ENCODE peak calls at places on chromosomes 7 and 10, in four cellular contexts. One of them, this sample, is unnamed. For H3K79me2, the result is how much of the 10 kb centered on the place peaks cover.

GRCh38 chr10:27207350-27207749 is 33.2 kb downstream of the ACBD5 start:
- DNase-seq in H9: no peak
- DNase-seq in trophoblast cell: no peak
- DNase-seq in H1: no peak
- DNase-seq in this sample: no peak

GRCh38 chr7:47875998-47876744 is 72.1 kb downstream of the PKD1L1 start:
- DNase-seq in H9: no peak
- DNase-seq in trophoblast cell: no peak
- DNase-seq in H1: peak
- DNase-seq in this sample: no peak

GRCh38 chr7:101099969-101100781 is 14.9 kb downstream of the TRIM56 start:
- DNase-seq in H9: peak
- DNase-seq in trophoblast cell: peak
- DNase-seq in H1: peak
- DNase-seq in this sample: peak

GRCh38 chr10:88687853-88688467 is 18.1 kb upstream of the LIPK start:
- DNase-seq in H9: no peak
- DNase-seq in trophoblast cell: no peak
- DNase-seq in H1: no peak
- DNase-seq in this sample: peak

GRCh38 chr10:86210416-86210815 is 156.2 kb downstream of the GRID1 start:
- DNase-seq in H9: no peak
- DNase-seq in trophoblast cell: no peak
- DNase-seq in H1: no peak
- DNase-seq in this sample: no peak

GRCh38 chr7:16930958-16931357 is 49.2 kb upstream of the AGR3 start:
- DNase-seq in H9: no peak
- DNase-seq in trophoblast cell: no peak
- DNase-seq in H1: no peak
- DNase-seq in this sample: peak

GRCh38 chr7:48611993-48612392 is 312.4 kb upstream of the CDC14C start:
- DNase-seq in H9: no peak
- DNase-seq in trophoblast cell: no peak
- DNase-seq in H1: no peak
- DNase-seq in this sample: no peak

GRCh38 chr7:130891254-130892094 is 157.5 kb upstream of the KLF14 start:
- DNase-seq in H9: no peak
- DNase-seq in trophoblast cell: no peak
- DNase-seq in H1: no peak
- DNase-seq in this sample: no peak

GRCh38 chr10:94274142-94274787 is 88.5 kb downstream of the NOC3L start:
- DNase-seq in H9: no peak
- DNase-seq in trophoblast cell: no peak
- DNase-seq in H1: no peak
- DNase-seq in this sample: no peak

GRCh38 chr7:102933763-102934162 is 21.0 kb downstream of the LRRC17 start:
- DNase-seq in H9: peak
- DNase-seq in trophoblast cell: no peak
- DNase-seq in H1: peak
- DNase-seq in this sample: peak

DNA sequence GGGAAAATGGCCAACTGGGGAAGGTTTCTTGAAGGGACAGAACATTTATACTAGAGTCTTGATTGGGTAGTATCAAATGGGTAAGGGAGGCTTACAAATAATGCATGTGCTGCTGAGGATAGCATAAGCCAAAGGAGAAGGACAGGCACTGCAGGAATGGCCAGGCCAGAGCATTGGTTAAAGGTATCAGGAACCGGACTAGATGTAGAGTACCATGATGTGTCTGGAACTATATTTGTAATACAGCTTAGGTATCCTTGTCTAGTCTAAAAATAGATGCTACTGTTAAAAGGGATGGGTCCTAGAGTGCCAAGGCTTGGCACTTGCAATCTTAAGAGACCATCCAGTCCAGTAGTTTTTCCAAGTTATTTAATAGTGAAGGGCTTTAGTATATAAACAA is 20.3 kb downstream of the TMEM243 start:
- DNase-seq in H9: no peak
- DNase-seq in trophoblast cell: no peak
- DNase-seq in H1: no peak
- DNase-seq in this sample: no peak
- H3K79me2 ChIP-seq in H9: under half
- H3K79me2 ChIP-seq in trophoblast cell: under half
- H3K79me2 ChIP-seq in H1: under half
- H3K79me2 ChIP-seq in this sample: under half

DNA sequence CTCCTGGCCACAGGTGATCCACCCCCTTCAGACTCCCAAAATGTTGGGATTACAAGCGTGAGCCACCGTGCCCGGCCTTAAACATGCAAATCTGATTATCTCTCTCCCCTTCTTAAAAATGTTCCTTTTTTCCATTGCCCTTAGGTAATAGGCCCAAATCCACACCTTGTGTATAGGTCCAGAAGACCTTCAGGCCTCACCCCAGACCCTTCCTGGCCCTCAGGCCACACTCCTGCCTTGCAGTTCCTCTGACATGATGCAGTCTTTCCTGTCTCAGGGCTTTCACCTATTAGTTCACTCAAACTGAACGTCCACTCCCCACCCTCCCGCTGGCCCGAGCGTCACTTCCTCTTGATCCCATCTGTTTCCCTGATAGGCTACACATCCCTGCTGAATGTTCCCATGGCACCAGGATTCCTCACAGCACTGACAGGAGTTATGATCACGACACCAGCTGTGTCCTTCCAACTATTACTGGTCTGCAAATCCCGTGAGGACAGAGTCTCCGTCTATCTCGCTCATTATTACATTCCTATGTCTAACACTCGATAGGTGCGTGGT is 46.4 kb downstream of the DENND2A start:
- DNase-seq in H9: no peak
- DNase-seq in trophoblast cell: no peak
- DNase-seq in H1: no peak
- DNase-seq in this sample: peak
- H2AK5ac ChIP-seq in H9: no peak
- H2AK5ac ChIP-seq in trophoblast cell: no peak
- H2AK5ac ChIP-seq in H1: no peak
- H2AK5ac ChIP-seq in this sample: no peak

GRCh38 chr7:22783421-22783820 is 39.2 kb downstream of the TOMM7 start:
- DNase-seq in H9: no peak
- DNase-seq in trophoblast cell: no peak
- DNase-seq in H1: no peak
- DNase-seq in this sample: peak

GRCh38 chr7:22786290-22786932 is 36.2 kb downstream of the TOMM7 start:
- DNase-seq in H9: no peak
- DNase-seq in trophoblast cell: no peak
- DNase-seq in H1: no peak
- DNase-seq in this sample: no peak

GRCh38 chr7:22791204-22792158 is 31.2 kb downstream of the TOMM7 start:
- DNase-seq in H9: no peak
- DNase-seq in trophoblast cell: no peak
- DNase-seq in H1: no peak
- DNase-seq in this sample: no peak

GRCh38 chr7:22784346-22784745 is 38.3 kb downstream of the TOMM7 start:
- DNase-seq in H9: no peak
- DNase-seq in trophoblast cell: no peak
- DNase-seq in H1: no peak
- DNase-seq in this sample: peak

DNA sequence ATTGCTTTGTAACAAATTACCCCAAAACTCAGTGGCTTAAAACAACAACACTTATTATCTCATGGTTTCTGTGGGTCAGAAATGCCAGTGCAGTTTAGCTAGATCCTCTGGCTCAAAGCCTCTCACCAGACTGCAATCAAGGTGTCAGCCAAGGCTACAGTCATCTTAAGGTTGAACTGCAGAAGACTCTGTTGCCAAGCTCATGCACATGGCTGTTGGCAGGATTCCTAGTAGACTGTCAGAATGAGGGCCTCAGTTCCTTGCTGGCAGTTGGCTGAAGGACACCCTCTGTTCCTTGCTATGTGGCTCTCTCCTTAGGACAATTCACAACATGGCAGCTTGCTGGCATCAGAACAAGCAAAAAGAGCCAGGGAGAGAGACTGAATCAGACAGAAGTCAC is 34.7 kb downstream of the TOMM7 start:
- DNase-seq in H9: no peak
- DNase-seq in trophoblast cell: no peak
- DNase-seq in H1: no peak
- DNase-seq in this sample: no peak
- H3K4me2 ChIP-seq in H9: no peak
- H3K4me2 ChIP-seq in trophoblast cell: no peak
- H3K4me2 ChIP-seq in H1: no peak
- H3K4me2 ChIP-seq in this sample: no peak

GRCh38 chr10:79443338-79444242 is 1.8 kb downstream of the ZCCHC24 start:
- DNase-seq in H9: no peak
- DNase-seq in trophoblast cell: no peak
- DNase-seq in H1: no peak
- DNase-seq in this sample: no peak

GRCh38 chr10:79440281-79440680 is 5.1 kb downstream of the ZCCHC24 start:
- DNase-seq in H9: no peak
- DNase-seq in trophoblast cell: no peak
- DNase-seq in H1: no peak
- DNase-seq in this sample: no peak

GRCh38 chr10:79438699-79439085 is 6.7 kb downstream of the ZCCHC24 start:
- DNase-seq in H9: no peak
- DNase-seq in trophoblast cell: no peak
- DNase-seq in H1: no peak
- DNase-seq in this sample: no peak

GRCh38 chr10:79442171-79443040 is 3.0 kb downstream of the ZCCHC24 start:
- DNase-seq in H9: no peak
- DNase-seq in trophoblast cell: no peak
- DNase-seq in H1: no peak
- DNase-seq in this sample: no peak

DNA sequence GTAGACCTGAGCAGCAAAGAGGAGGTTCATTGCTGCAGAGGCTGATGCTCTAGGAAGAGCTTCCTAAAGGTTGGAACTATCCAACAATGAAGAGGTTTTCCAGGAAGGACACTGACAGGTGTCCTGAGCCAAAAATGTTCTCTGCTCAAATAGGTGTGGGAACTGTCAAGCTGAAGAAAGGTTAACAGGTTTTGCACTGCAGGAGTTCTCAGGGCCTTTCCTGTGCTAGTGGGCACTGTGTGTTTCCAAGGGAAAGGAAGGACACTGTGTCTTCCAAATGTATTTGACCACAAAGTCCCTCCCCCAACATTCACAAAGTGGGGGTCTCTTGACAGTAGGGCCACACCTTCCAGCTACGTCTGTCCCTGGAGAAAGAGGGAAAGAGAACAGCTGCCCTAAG is 4.0 kb downstream of the ZCCHC24 start:
- DNase-seq in H9: no peak
- DNase-seq in trophoblast cell: no peak
- DNase-seq in H1: no peak
- DNase-seq in this sample: no peak
- H3K79me2 ChIP-seq in H9: under half
- H3K79me2 ChIP-seq in trophoblast cell: under half
- H3K79me2 ChIP-seq in H1: under half
- H3K79me2 ChIP-seq in this sample: under half

GRCh38 chr10:14959221-14960057 is at the start of gene MEIG1:
- DNase-seq in H9: peak
- DNase-seq in trophoblast cell: peak
- DNase-seq in H1: peak
- DNase-seq in this sample: peak
- H2AK5ac ChIP-seq in H9: no peak
- H2AK5ac ChIP-seq in trophoblast cell: no peak
- H2AK5ac ChIP-seq in H1: no peak
- H2AK5ac ChIP-seq in this sample: no peak

GRCh38 chr10:117610321-117610720 is 67.8 kb downstream of the EMX2 start:
- DNase-seq in H9: peak
- DNase-seq in trophoblast cell: no peak
- DNase-seq in H1: peak
- DNase-seq in this sample: no peak
- H3K4me2 ChIP-seq in H9: no peak
- H3K4me2 ChIP-seq in trophoblast cell: no peak
- H3K4me2 ChIP-seq in H1: no peak
- H3K4me2 ChIP-seq in this sample: no peak

This sample was measured in mesendoderm.